ENCODE peak calls at places on chromosomes 12 and 14, in eight cellular contexts. J is lung; K is IMR-90; D is CD8-positive, alpha-beta T cell; G is upper lobe of right lung; E is fibroblast of lung; Z is CD8-positive, alpha-beta memory T cell; I is mucosa of descending colon. P is an unnamed sample.

GRCh38 chr14:21191809-21192446 is 36.1 kb upstream of the OR5AU1 start:
- DNase-seq in Z (peak; percentile 60), E (peak; percentile 42), G (peak; percentile 90), K (no peak), J (peak; percentile 76), D (peak; percentile 50), I (peak; percentile 88), P (peak; percentile 84)

GRCh38 chr14:23321572-23322547 is 603 bp downstream of the PABPN1 start:
- DNase-seq in K (peak; percentile 54), E (peak; percentile 59), I (peak; percentile 81), G (peak; percentile 84), Z (peak; percentile 21), D (no peak), J (no peak), P (peak; percentile 83)

GRCh38 chr12:108784270-108784669 is 53.0 kb upstream of the CORO1C start:
- DNase-seq in K (no peak), Z (no peak), G (no peak), J (peak; percentile 60), E (no peak), D (no peak), I (no peak), P (no peak)

GRCh38 chr12:9043766-9044165 is 54.4 kb downstream of the KLRG1 start:
- DNase-seq in E (no peak), G (no peak), J (no peak), K (no peak), D (no peak), Z (no peak), I (no peak), P (no peak)

GRCh38 chr12:89909753-89910152 is 201.1 kb upstream of the ATP2B1 start:
- DNase-seq in K (no peak), G (no peak), E (no peak), I (no peak), D (no peak), Z (no peak), J (no peak), P (no peak)

GRCh38 chr12:66036317-66036716 is 94.2 kb downstream of the LLPH start:
- DNase-seq in K (peak; percentile 92), J (no peak), Z (no peak), E (peak; percentile 99), D (no peak), I (no peak), G (no peak), P (peak; percentile 22)

GRCh38 chr12:753401-754237 is 1.2 kb downstream of the WNK1 start:
- DNase-seq in I (peak; percentile 78), Z (peak; percentile 31), D (peak; percentile 16), J (peak; percentile 54), E (peak; percentile 21), G (peak; percentile 80), K (no peak), P (peak; percentile 85)

GRCh38 chr12:53120685-53121525 is 17.6 kb downstream of the SOAT2 start:
- DNase-seq in J (no peak), Z (no peak), K (no peak), G (no peak), E (no peak), D (no peak), I (no peak), P (no peak)

GRCh38 chr14:92417759-92418158 is 94.8 kb downstream of the SLC24A4 start:
- DNase-seq in D (no peak), I (no peak), Z (no peak), K (no peak), E (no peak), J (peak; percentile 59), G (no peak), P (no peak)

GRCh38 chr12:88960213-88960878 is 380.1 kb upstream of the KITLG start:
- DNase-seq in G (no peak), E (peak; percentile 75), D (no peak), J (no peak), K (peak; percentile 49), I (no peak), Z (no peak), P (no peak)

GRCh38 chr12:54376596-54377468 is 7.7 kb downstream of the ZNF385A start:
- DNase-seq in Z (no peak), K (no peak), G (no peak), E (no peak), I (no peak), D (no peak), J (no peak), P (peak; percentile 68)

DNA sequence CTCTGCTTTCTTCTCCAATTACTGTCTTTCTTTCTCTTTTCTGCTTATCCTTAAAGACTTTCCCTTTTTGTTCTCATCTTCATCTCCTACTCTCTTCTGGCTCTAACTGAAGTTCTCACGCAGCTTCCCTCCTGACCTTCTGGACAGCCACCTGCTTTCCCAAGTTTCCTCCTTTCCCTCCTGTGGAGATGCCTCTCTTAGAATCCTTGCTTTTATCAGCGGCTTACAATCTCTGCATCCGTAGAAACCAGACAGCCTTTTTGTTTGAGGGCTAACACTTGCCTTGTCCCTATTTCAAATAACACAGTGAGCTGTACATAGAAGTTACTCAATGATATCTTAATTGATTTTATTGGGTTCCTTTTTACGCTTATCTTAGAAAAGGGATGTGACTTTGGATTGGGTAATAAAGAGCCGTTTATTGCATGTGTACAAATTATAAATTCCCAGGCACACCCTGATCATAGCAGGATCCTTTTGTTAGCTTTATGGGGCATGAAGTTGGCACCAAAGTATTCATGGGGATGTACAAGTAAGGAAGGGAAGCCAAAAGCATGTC is 2.0 kb upstream of the LGALS3 start:
- DNase-seq in J (no peak), Z (no peak), D (no peak), G (no peak), E (no peak), K (no peak), I (no peak), P (no peak)
- H3K4me1 ChIP-seq in J (peaks cover 21% of the 10 kb centered on the region), Z (peaks cover 18% of the 10 kb centered on the region), D (peaks cover 8% of the 10 kb centered on the region), G (peaks cover 62% of the 10 kb centered on the region), E (peaks cover 24% of the 10 kb centered on the region), K (peaks cover 25% of the 10 kb centered on the region), I (peaks cover 50% of the 10 kb centered on the region), P (peaks cover 25% of the 10 kb centered on the region)

GRCh38 chr12:67818379-67819001 is 169.9 kb downstream of the DYRK2 start:
- DNase-seq in E (no peak), I (no peak), G (no peak), D (no peak), J (no peak), K (no peak), Z (no peak), P (no peak)
- H3K4me1 ChIP-seq in E (no peaks in the 10 kb centered on the region), I (no peaks in the 10 kb centered on the region), G (no peaks in the 10 kb centered on the region), D (no peaks in the 10 kb centered on the region), J (no peaks in the 10 kb centered on the region), K (no peaks in the 10 kb centered on the region), Z (no peaks in the 10 kb centered on the region), P (no peaks in the 10 kb centered on the region)

GRCh38 chr14:104683653-104684448 is 5.6 kb upstream of the INF2 start:
- DNase-seq in Z (no peak), G (peak; percentile 44), J (no peak), I (peak; percentile 46), E (no peak), D (no peak), K (no peak), P (no peak)

GRCh38 chr14:104681689-104682074 is 7.7 kb upstream of the INF2 start:
- DNase-seq in J (peak; percentile 84), K (peak; percentile 81), Z (no peak), E (peak; percentile 86), I (peak; percentile 93), G (peak; percentile 87), D (no peak), P (peak; percentile 96)

GRCh38 chr14:104680806-104681688 is 8.4 kb upstream of the INF2 start:
- DNase-seq in Z (no peak), E (peak; percentile 84), D (no peak), J (no peak), I (peak; percentile 82), K (peak; percentile 85), G (peak; percentile 81), P (peak; percentile 63)

GRCh38 chr14:104680056-104680805 is 9.2 kb upstream of the INF2 start:
- DNase-seq in G (peak; percentile 63), J (no peak), K (peak; percentile 85), I (peak; percentile 77), Z (no peak), D (no peak), E (peak; percentile 87), P (peak; percentile 64)

DNA sequence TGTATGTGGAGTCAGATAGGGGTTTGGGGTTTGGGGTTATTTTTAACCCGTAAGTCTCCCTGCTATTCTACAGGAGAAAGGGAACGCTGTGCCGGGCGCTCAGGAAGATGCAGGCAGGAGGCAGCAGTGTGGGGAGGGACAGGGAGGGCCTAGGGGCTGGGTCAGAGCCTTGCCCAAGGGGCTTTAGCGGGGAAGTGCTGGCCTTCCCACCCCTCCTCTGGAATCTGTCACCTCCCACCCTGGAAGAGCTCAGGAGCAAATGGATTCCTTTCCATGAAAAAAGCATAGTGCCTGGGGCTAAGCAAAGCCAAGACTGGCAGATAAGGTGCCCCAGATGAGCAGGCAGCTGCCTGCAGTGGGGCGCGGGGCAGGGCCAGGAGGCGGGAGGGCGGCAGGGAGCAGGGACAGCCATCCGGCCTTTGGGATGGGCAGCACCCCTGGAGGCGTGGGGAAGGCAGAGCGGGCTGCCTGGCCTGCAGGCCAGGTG is 7.3 kb upstream of the INF2 start:
- DNase-seq in G (no peak), D (no peak), E (no peak), K (no peak), Z (no peak), J (no peak), I (peak; percentile 61), P (peak; percentile 70)
- H3K4me1 ChIP-seq in G (peaks cover 39% of the 10 kb centered on the region), D (peaks cover 28% of the 10 kb centered on the region), E (peaks cover 40% of the 10 kb centered on the region), K (peaks cover 43% of the 10 kb centered on the region), Z (peaks cover 29% of the 10 kb centered on the region), J (peaks cover 12% of the 10 kb centered on the region), I (peaks cover 63% of the 10 kb centered on the region), P (peaks cover 15% of the 10 kb centered on the region)

GRCh38 chr12:120830052-120830940 is 73.9 kb downstream of the SPPL3 start:
- DNase-seq in E (no peak), J (no peak), D (no peak), Z (no peak), G (no peak), I (no peak), K (peak; percentile 12), P (no peak)

GRCh38 chr12:120833849-120834248 is 70.3 kb downstream of the SPPL3 start:
- DNase-seq in Z (no peak), K (peak; percentile 64), I (no peak), J (no peak), D (no peak), E (peak; percentile 27), G (no peak), P (no peak)

GRCh38 chr12:120832712-120833111 is 71.4 kb downstream of the SPPL3 start:
- DNase-seq in K (no peak), J (no peak), D (no peak), G (no peak), Z (no peak), E (no peak), I (no peak), P (no peak)

GRCh38 chr12:120834489-120835303 is 69.5 kb downstream of the SPPL3 start:
- DNase-seq in I (no peak), D (no peak), K (no peak), G (no peak), J (no peak), Z (no peak), E (no peak), P (no peak)

DNA sequence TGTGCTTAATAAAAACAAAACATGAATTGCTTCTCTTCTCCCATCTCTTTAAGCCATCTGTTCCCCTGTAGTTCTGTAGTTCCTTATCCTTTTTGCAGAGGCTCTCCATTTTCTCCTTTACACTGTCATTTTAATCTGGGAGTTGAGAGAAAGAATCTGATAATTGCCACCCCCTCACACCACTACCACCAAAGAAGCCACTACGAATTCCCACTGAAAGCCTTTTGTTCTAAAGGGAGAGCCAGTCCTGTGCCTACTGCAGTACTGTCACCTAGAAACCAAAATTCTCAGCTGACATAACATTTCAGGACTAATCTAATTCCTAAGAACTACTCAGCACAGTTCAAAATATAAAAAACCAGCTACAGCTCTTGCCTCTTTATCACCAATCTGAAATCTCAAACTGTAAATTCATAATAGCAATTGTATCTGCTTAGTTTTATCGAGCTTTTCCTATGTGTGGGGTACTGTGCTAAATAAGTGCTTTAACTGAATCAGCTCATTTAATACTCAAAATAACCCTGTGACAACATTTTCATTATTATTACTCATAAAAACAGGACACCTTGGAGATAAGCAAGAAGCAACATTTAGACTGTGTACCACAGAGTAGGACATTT is 72.4 kb downstream of the SPPL3 start:
- DNase-seq in E (peak; percentile 35), G (no peak), Z (no peak), J (no peak), K (no peak), D (no peak), I (no peak), P (no peak)
- H3K4me1 ChIP-seq in E (peaks cover 2% of the 10 kb centered on the region), G (peaks cover 44% of the 10 kb centered on the region), Z (peaks cover 49% of the 10 kb centered on the region), J (peaks cover 46% of the 10 kb centered on the region), K (peaks cover 6% of the 10 kb centered on the region), D (peaks cover 36% of the 10 kb centered on the region), I (peaks cover 25% of the 10 kb centered on the region), P (peaks cover 20% of the 10 kb centered on the region)